ENCODE peak calls at places on chromosomes 6 and 20, in five cellular contexts. One of them, this sample, is unnamed.

GRCh38 chr6:87905101-87905517 is 142.5 kb upstream of the SPACA1 start:
- DNase-seq in NCI-H1436: no peak
- DNase-seq in AG09309: no peak
- DNase-seq in endothelial cell: no peak
- DNase-seq in EH: no peak
- DNase-seq in this sample: no peak

GRCh38 chr6:38489951-38490350 is 149.8 kb downstream of the BTBD9 start:
- DNase-seq in NCI-H1436: no peak
- DNase-seq in endothelial cell: no peak
- DNase-seq in AG09309: peak
- DNase-seq in EH: peak
- DNase-seq in this sample: no peak

GRCh38 chr20:51237278-51237677 is 214.4 kb upstream of the KCNG1 start:
- DNase-seq in EH: peak
- DNase-seq in AG09309: no peak
- DNase-seq in NCI-H1436: no peak
- DNase-seq in endothelial cell: no peak
- DNase-seq in this sample: no peak

GRCh38 chr6:56689663-56690062 is 47.0 kb upstream of the DST start:
- DNase-seq in endothelial cell: no peak
- DNase-seq in NCI-H1436: no peak
- DNase-seq in AG09309: no peak
- DNase-seq in EH: no peak
- DNase-seq in this sample: no peak

GRCh38 chr20:2237059-2237458 is 58.7 kb upstream of the TGM3 start:
- DNase-seq in endothelial cell: no peak
- DNase-seq in NCI-H1436: peak
- DNase-seq in AG09309: peak
- DNase-seq in EH: peak
- DNase-seq in this sample: no peak

GRCh38 chr20:62146019-62146755 is 2.6 kb downstream of the SS18L1 start:
- DNase-seq in AG09309: no peak
- DNase-seq in endothelial cell: no peak
- DNase-seq in NCI-H1436: no peak
- DNase-seq in EH: no peak
- DNase-seq in this sample: no peak

GRCh38 chr20:17558154-17558940 is 11.5 kb upstream of the DSTN start:
- DNase-seq in EH: peak
- DNase-seq in AG09309: peak
- DNase-seq in endothelial cell: no peak
- DNase-seq in NCI-H1436: no peak
- DNase-seq in this sample: no peak

GRCh38 chr6:170134077-170135040 is 156.5 kb downstream of the DLL1 start:
- DNase-seq in AG09309: no peak
- DNase-seq in EH: no peak
- DNase-seq in endothelial cell: no peak
- DNase-seq in NCI-H1436: peak
- DNase-seq in this sample: no peak

GRCh38 chr20:17023811-17024210 is 203.0 kb upstream of the PCSK2 start:
- DNase-seq in EH: no peak
- DNase-seq in NCI-H1436: no peak
- DNase-seq in endothelial cell: no peak
- DNase-seq in AG09309: no peak
- DNase-seq in this sample: no peak